ENCODE peak calls at places on chromosomes 12 and 14, in five cellular contexts. H is left cardiac atrium, E is AG08396, I is posterior cingulate gyrus, J is astrocyte. L is an unnamed sample.

GRCh38 chr12:30378307-30378706 is 317.4 kb downstream of the IPO8 start:
- DNase-seq in E (no peak), I (no peak), H (no peak), J (no peak), L (no peak)

GRCh38 chr12:132413931-132414588 is 75.9 kb upstream of the FBRSL1 start:
- DNase-seq in H (no peak), I (no peak), E (no peak), J (no peak), L (no peak)

GRCh38 chr12:131948166-131948712 is 1.5 kb upstream of the EP400 start:
- DNase-seq in H (peak; percentile 3), I (no peak), J (no peak), E (no peak), L (no peak)

GRCh38 chr12:68406134-68406576 is 74.0 kb upstream of the MDM1 start:
- DNase-seq in J (peak; percentile 79), H (peak; percentile 95), I (peak; percentile 59), E (peak; percentile 75), L (peak; percentile 85)

GRCh38 chr12:3553681-3554546 is 62.9 kb downstream of the PRMT8 start:
- DNase-seq in H (no peak), J (no peak), E (no peak), I (no peak), L (no peak)

GRCh38 chr12:92740421-92740820 is 37.6 kb downstream of the PLEKHG7 start:
- DNase-seq in J (peak; percentile 45), E (no peak), H (no peak), I (no peak), L (no peak)

GRCh38 chr12:69129564-69129963 is 109.8 kb upstream of the CPSF6 start:
- DNase-seq in J (no peak), H (no peak), I (no peak), E (no peak), L (no peak)

GRCh38 chr12:12779529-12779928 is 5.9 kb upstream of the APOLD1 start:
- DNase-seq in E (peak; percentile 43), I (no peak), J (peak; percentile 85), H (no peak), L (peak; percentile 45)

GRCh38 chr12:3489057-3489456 is 1.9 kb upstream of the PRMT8 start:
- DNase-seq in H (no peak), E (peak; percentile 16), I (no peak), J (peak; percentile 29), L (no peak)

GRCh38 chr12:56206373-56207166 is 15.2 kb downstream of the RNF41 start:
- DNase-seq in I (peak; percentile 34), H (peak; percentile 54), J (peak; percentile 31), E (no peak), L (peak; percentile 51)

GRCh38 chr14:80618751-80619329 is 322.7 kb downstream of the CEP128 start:
- DNase-seq in E (no peak), H (no peak), I (no peak), J (no peak), L (no peak)

GRCh38 chr12:120264511-120265202 is 873 bp downstream of the PXN start:
- DNase-seq in J (no peak), H (no peak), I (no peak), E (no peak), L (no peak)

GRCh38 chr14:92586001-92586947 is 72.7 kb downstream of the RIN3 start:
- DNase-seq in J (peak; percentile 100), I (no peak), H (no peak), E (peak; percentile 64), L (peak; percentile 89)

GRCh38 chr14:60274448-60274847 is 25.4 kb downstream of the PPM1A start:
- DNase-seq in H (no peak), I (no peak), E (no peak), J (no peak), L (no peak)

GRCh38 chr14:99595034-99595433 is 9.0 kb downstream of the CCDC85C start:
- DNase-seq in E (no peak), I (no peak), H (no peak), J (no peak), L (no peak)

GRCh38 chr12:48865441-48866290 is at the start of gene RND1:
- DNase-seq in H (peak; percentile 91), J (peak; percentile 80), I (peak; percentile 89), E (peak; percentile 91), L (peak; percentile 97)

GRCh38 chr12:122836027-122836921 is 1.0 kb downstream of the HIP1R start:
- DNase-seq in E (no peak), H (no peak), J (no peak), I (peak; percentile 38), L (no peak)

GRCh38 chr14:61568572-61569011 is 126.7 kb upstream of the HIF1A start:
- DNase-seq in I (peak; percentile 20), J (no peak), E (no peak), H (peak; percentile 38), L (no peak)

GRCh38 chr14:26872510-26872909 is 274.7 kb upstream of the NOVA1 start:
- DNase-seq in E (no peak), J (peak; percentile 16), I (no peak), H (peak; percentile 20), L (no peak)

GRCh38 chr12:71748081-71748850 is 6.4 kb upstream of the RAB21 start:
- DNase-seq in E (no peak), J (no peak), H (no peak), I (no peak), L (no peak)

GRCh38 chr14:41280745-41281144 is 325.9 kb upstream of the LRFN5 start:
- DNase-seq in H (no peak), J (no peak), E (no peak), I (no peak), L (no peak)

GRCh38 chr14:53929871-53930685 is 26.5 kb downstream of the BMP4 start:
- DNase-seq in E (no peak), I (no peak), J (no peak), H (no peak), L (no peak)

GRCh38 chr12:99092100-99092851 is 447.2 kb downstream of the APAF1 start:
- DNase-seq in I (no peak), J (no peak), H (no peak), E (no peak), L (no peak)

GRCh38 chr14:51356381-51356780 is 116.3 kb downstream of the TMX1 start:
- DNase-seq in E (no peak), J (no peak), H (no peak), I (no peak), L (no peak)

GRCh38 chr14:32394038-32394437 is 64.9 kb downstream of the AKAP6 start:
- DNase-seq in J (no peak), E (no peak), I (no peak), H (no peak), L (no peak)

GRCh38 chr12:117165342-117165741 is 24.9 kb downstream of the FBXO21 start:
- DNase-seq in H (no peak), I (no peak), J (no peak), E (no peak), L (no peak)

GRCh38 chr14:69882086-69882864 is 3.1 kb downstream of the SMOC1 start:
- DNase-seq in I (no peak), H (no peak), J (no peak), E (no peak), L (no peak)

GRCh38 chr12:132559652-132560420 is 50.5 kb downstream of the LRCOL1 start:
- DNase-seq in I (peak; percentile 62), H (peak; percentile 55), J (peak; percentile 14), E (peak; percentile 95), L (peak; percentile 87)

GRCh38 chr12:55931317-55931779 is 386 bp downstream of the DGKA start:
- DNase-seq in J (no peak), I (no peak), E (peak; percentile 25), H (no peak), L (no peak)

GRCh38 chr12:19243577-19243976 is 114.0 kb downstream of the PLEKHA5 start:
- DNase-seq in I (no peak), J (no peak), H (no peak), E (no peak), L (no peak)

GRCh38 chr14:81326451-81326850 is 73.7 kb downstream of the STON2 start:
- DNase-seq in E (no peak), J (no peak), H (no peak), I (no peak), L (no peak)

GRCh38 chr12:48007206-48007605 is 2.9 kb upstream of the COL2A1 start:
- DNase-seq in E (no peak), J (no peak), H (no peak), I (no peak), L (no peak)

GRCh38 chr14:50773632-50774541 is 57.1 kb downstream of the NIN start:
- DNase-seq in E (peak; percentile 64), I (peak; percentile 73), H (no peak), J (peak; percentile 9), L (peak; percentile 74)

GRCh38 chr12:49863946-49864816 is 21.3 kb upstream of the BCDIN3D start:
- DNase-seq in I (no peak), H (no peak), E (no peak), J (no peak), L (no peak)

GRCh38 chr14:106039400-106039799 is 513.0 kb downstream of the TMEM121 start:
- DNase-seq in E (no peak), I (no peak), J (no peak), H (peak; percentile 19), L (no peak)

L was measured in AG08395.